ENCODE peak calls at places on chromosomes 11 and 22, in six cellular contexts. One of them, this sample, is unnamed.

GRCh38 chr11:2722955-2723354 is 23.2 kb upstream of the KCNQ1OT1 start:
- DNase-seq in left colon: no peak
- DNase-seq in dermis blood vessel endothelial cell: no peak
- DNase-seq in ovary: no peak
- DNase-seq in HEK293T: no peak
- DNase-seq in stimulated activated CD8-positive, alpha-beta memory T cell treated with anti-CD3 and anti-CD28 coated beads, Interleukin-4, amount 100 ng/mL, for 1 hour: no peak
- DNase-seq in this sample: no peak

GRCh38 chr11:96863520-96863919 is 473.7 kb downstream of the JRKL start:
- DNase-seq in ovary: no peak
- DNase-seq in left colon: no peak
- DNase-seq in dermis blood vessel endothelial cell: no peak
- DNase-seq in HEK293T: no peak
- DNase-seq in stimulated activated CD8-positive, alpha-beta memory T cell treated with anti-CD3 and anti-CD28 coated beads, Interleukin-4, amount 100 ng/mL, for 1 hour: no peak
- DNase-seq in this sample: no peak

GRCh38 chr11:76735218-76735480 is 48.0 kb upstream of the TSKU start:
- DNase-seq in ovary: no peak
- DNase-seq in left colon: no peak
- DNase-seq in dermis blood vessel endothelial cell: no peak
- DNase-seq in stimulated activated CD8-positive, alpha-beta memory T cell treated with anti-CD3 and anti-CD28 coated beads, Interleukin-4, amount 100 ng/mL, for 1 hour: no peak
- DNase-seq in HEK293T: no peak
- DNase-seq in this sample: no peak

GRCh38 chr22:46287873-46288751 is 8.6 kb upstream of the GTSE1 start:
- DNase-seq in HEK293T: no peak
- DNase-seq in stimulated activated CD8-positive, alpha-beta memory T cell treated with anti-CD3 and anti-CD28 coated beads, Interleukin-4, amount 100 ng/mL, for 1 hour: no peak
- DNase-seq in dermis blood vessel endothelial cell: peak; percentile 65
- DNase-seq in ovary: no peak
- DNase-seq in left colon: peak; percentile 62
- DNase-seq in this sample: no peak

GRCh38 chr11:15716550-15716949 is 601.8 kb downstream of the INSC start:
- DNase-seq in ovary: no peak
- DNase-seq in HEK293T: no peak
- DNase-seq in left colon: no peak
- DNase-seq in dermis blood vessel endothelial cell: no peak
- DNase-seq in stimulated activated CD8-positive, alpha-beta memory T cell treated with anti-CD3 and anti-CD28 coated beads, Interleukin-4, amount 100 ng/mL, for 1 hour: no peak
- DNase-seq in this sample: no peak

GRCh38 chr11:19576054-19576453 is 136.6 kb upstream of the NAV2 start:
- DNase-seq in ovary: no peak
- DNase-seq in dermis blood vessel endothelial cell: no peak
- DNase-seq in left colon: no peak
- DNase-seq in stimulated activated CD8-positive, alpha-beta memory T cell treated with anti-CD3 and anti-CD28 coated beads, Interleukin-4, amount 100 ng/mL, for 1 hour: no peak
- DNase-seq in HEK293T: no peak
- DNase-seq in this sample: no peak

GRCh38 chr22:23240639-23241389 is 60.5 kb downstream of the BCR start:
- DNase-seq in HEK293T: peak; percentile 45
- DNase-seq in stimulated activated CD8-positive, alpha-beta memory T cell treated with anti-CD3 and anti-CD28 coated beads, Interleukin-4, amount 100 ng/mL, for 1 hour: no peak
- DNase-seq in ovary: no peak
- DNase-seq in left colon: no peak
- DNase-seq in dermis blood vessel endothelial cell: peak; percentile 81
- DNase-seq in this sample: no peak

GRCh38 chr11:9461760-9462134 is 935 bp downstream of the ZNF143 start:
- DNase-seq in stimulated activated CD8-positive, alpha-beta memory T cell treated with anti-CD3 and anti-CD28 coated beads, Interleukin-4, amount 100 ng/mL, for 1 hour: no peak
- DNase-seq in left colon: no peak
- DNase-seq in ovary: no peak
- DNase-seq in dermis blood vessel endothelial cell: peak; percentile 45
- DNase-seq in HEK293T: no peak
- DNase-seq in this sample: no peak

GRCh38 chr11:76243157-76243556 is 36.9 kb upstream of the WNT11 start:
- DNase-seq in HEK293T: no peak
- DNase-seq in ovary: no peak
- DNase-seq in dermis blood vessel endothelial cell: no peak
- DNase-seq in stimulated activated CD8-positive, alpha-beta memory T cell treated with anti-CD3 and anti-CD28 coated beads, Interleukin-4, amount 100 ng/mL, for 1 hour: no peak
- DNase-seq in left colon: no peak
- DNase-seq in this sample: no peak

GRCh38 chr11:2518112-2518982 is 73.5 kb downstream of the KCNQ1 start:
- DNase-seq in HEK293T: no peak
- DNase-seq in left colon: no peak
- DNase-seq in stimulated activated CD8-positive, alpha-beta memory T cell treated with anti-CD3 and anti-CD28 coated beads, Interleukin-4, amount 100 ng/mL, for 1 hour: no peak
- DNase-seq in dermis blood vessel endothelial cell: no peak
- DNase-seq in ovary: peak; percentile 3
- DNase-seq in this sample: no peak

GRCh38 chr11:74749965-74750296 is 1.3 kb downstream of the RNF169 start:
- DNase-seq in ovary: no peak
- DNase-seq in stimulated activated CD8-positive, alpha-beta memory T cell treated with anti-CD3 and anti-CD28 coated beads, Interleukin-4, amount 100 ng/mL, for 1 hour: no peak
- DNase-seq in HEK293T: no peak
- DNase-seq in dermis blood vessel endothelial cell: no peak
- DNase-seq in left colon: no peak
- DNase-seq in this sample: no peak

GRCh38 chr11:45007011-45007410 is 56.3 kb upstream of the TP53I11 start:
- DNase-seq in left colon: no peak
- DNase-seq in HEK293T: no peak
- DNase-seq in ovary: no peak
- DNase-seq in dermis blood vessel endothelial cell: no peak
- DNase-seq in stimulated activated CD8-positive, alpha-beta memory T cell treated with anti-CD3 and anti-CD28 coated beads, Interleukin-4, amount 100 ng/mL, for 1 hour: no peak
- DNase-seq in this sample: no peak

GRCh38 chr11:36089920-36090319 is 146.1 kb downstream of the LDLRAD3 start:
- DNase-seq in stimulated activated CD8-positive, alpha-beta memory T cell treated with anti-CD3 and anti-CD28 coated beads, Interleukin-4, amount 100 ng/mL, for 1 hour: no peak
- DNase-seq in ovary: no peak
- DNase-seq in left colon: no peak
- DNase-seq in HEK293T: no peak
- DNase-seq in dermis blood vessel endothelial cell: no peak
- DNase-seq in this sample: no peak

GRCh38 chr11:13347901-13348300 is 70.3 kb downstream of the BMAL1 start:
- DNase-seq in dermis blood vessel endothelial cell: no peak
- DNase-seq in left colon: no peak
- DNase-seq in HEK293T: no peak
- DNase-seq in ovary: no peak
- DNase-seq in stimulated activated CD8-positive, alpha-beta memory T cell treated with anti-CD3 and anti-CD28 coated beads, Interleukin-4, amount 100 ng/mL, for 1 hour: no peak
- DNase-seq in this sample: no peak

GRCh38 chr11:42521994-42522393 is 789.8 kb upstream of the API5 start:
- DNase-seq in stimulated activated CD8-positive, alpha-beta memory T cell treated with anti-CD3 and anti-CD28 coated beads, Interleukin-4, amount 100 ng/mL, for 1 hour: no peak
- DNase-seq in dermis blood vessel endothelial cell: no peak
- DNase-seq in left colon: no peak
- DNase-seq in ovary: no peak
- DNase-seq in HEK293T: no peak
- DNase-seq in this sample: no peak

GRCh38 chr11:44505591-44506054 is 59.8 kb upstream of the CD82 start:
- DNase-seq in left colon: no peak
- DNase-seq in ovary: no peak
- DNase-seq in HEK293T: no peak
- DNase-seq in dermis blood vessel endothelial cell: peak; percentile 10
- DNase-seq in stimulated activated CD8-positive, alpha-beta memory T cell treated with anti-CD3 and anti-CD28 coated beads, Interleukin-4, amount 100 ng/mL, for 1 hour: no peak
- DNase-seq in this sample: no peak

GRCh38 chr11:20671856-20672546 is 2.6 kb downstream of the NELL1 start:
- DNase-seq in left colon: no peak
- DNase-seq in ovary: no peak
- DNase-seq in stimulated activated CD8-positive, alpha-beta memory T cell treated with anti-CD3 and anti-CD28 coated beads, Interleukin-4, amount 100 ng/mL, for 1 hour: no peak
- DNase-seq in HEK293T: peak; percentile 49
- DNase-seq in dermis blood vessel endothelial cell: peak; percentile 3
- DNase-seq in this sample: no peak

GRCh38 chr11:15223318-15223717 is 108.6 kb downstream of the INSC start:
- DNase-seq in left colon: no peak
- DNase-seq in ovary: no peak
- DNase-seq in HEK293T: no peak
- DNase-seq in stimulated activated CD8-positive, alpha-beta memory T cell treated with anti-CD3 and anti-CD28 coated beads, Interleukin-4, amount 100 ng/mL, for 1 hour: no peak
- DNase-seq in dermis blood vessel endothelial cell: no peak
- DNase-seq in this sample: no peak

GRCh38 chr22:37907036-37907954 is 1.2 kb downstream of the MICALL1 start:
- DNase-seq in dermis blood vessel endothelial cell: no peak
- DNase-seq in left colon: no peak
- DNase-seq in ovary: no peak
- DNase-seq in HEK293T: no peak
- DNase-seq in stimulated activated CD8-positive, alpha-beta memory T cell treated with anti-CD3 and anti-CD28 coated beads, Interleukin-4, amount 100 ng/mL, for 1 hour: no peak
- DNase-seq in this sample: no peak

GRCh38 chr11:115207916-115208315 is 296.3 kb downstream of the CADM1 start:
- DNase-seq in ovary: no peak
- DNase-seq in dermis blood vessel endothelial cell: no peak
- DNase-seq in stimulated activated CD8-positive, alpha-beta memory T cell treated with anti-CD3 and anti-CD28 coated beads, Interleukin-4, amount 100 ng/mL, for 1 hour: no peak
- DNase-seq in HEK293T: no peak
- DNase-seq in left colon: no peak
- DNase-seq in this sample: no peak

GRCh38 chr22:22103078-22103593 is 120.5 kb upstream of the TOP3B start:
- DNase-seq in ovary: no peak
- DNase-seq in left colon: no peak
- DNase-seq in dermis blood vessel endothelial cell: peak; percentile 23
- DNase-seq in stimulated activated CD8-positive, alpha-beta memory T cell treated with anti-CD3 and anti-CD28 coated beads, Interleukin-4, amount 100 ng/mL, for 1 hour: no peak
- DNase-seq in HEK293T: peak; percentile 63
- DNase-seq in this sample: no peak

GRCh38 chr11:78228467-78228866 is 39.7 kb downstream of the USP35 start:
- DNase-seq in HEK293T: peak; percentile 45
- DNase-seq in dermis blood vessel endothelial cell: peak; percentile 87
- DNase-seq in ovary: no peak
- DNase-seq in left colon: no peak
- DNase-seq in stimulated activated CD8-positive, alpha-beta memory T cell treated with anti-CD3 and anti-CD28 coated beads, Interleukin-4, amount 100 ng/mL, for 1 hour: no peak
- DNase-seq in this sample: no peak

GRCh38 chr11:76670475-76671235 is at the start of gene LRRC32:
- DNase-seq in dermis blood vessel endothelial cell: peak; percentile 83
- DNase-seq in ovary: peak; percentile 61
- DNase-seq in left colon: no peak
- DNase-seq in stimulated activated CD8-positive, alpha-beta memory T cell treated with anti-CD3 and anti-CD28 coated beads, Interleukin-4, amount 100 ng/mL, for 1 hour: no peak
- DNase-seq in HEK293T: peak; percentile 64
- DNase-seq in this sample: no peak

GRCh38 chr11:61587951-61588695 is 7.2 kb upstream of the SYT7 start:
- DNase-seq in left colon: peak; percentile 78
- DNase-seq in ovary: peak; percentile 30
- DNase-seq in HEK293T: peak; percentile 72
- DNase-seq in stimulated activated CD8-positive, alpha-beta memory T cell treated with anti-CD3 and anti-CD28 coated beads, Interleukin-4, amount 100 ng/mL, for 1 hour: peak; percentile 43
- DNase-seq in dermis blood vessel endothelial cell: peak; percentile 25
- DNase-seq in this sample: no peak

GRCh38 chr11:1574256-1575242 is 2.5 kb upstream of the DUSP8 start:
- DNase-seq in dermis blood vessel endothelial cell: peak; percentile 65
- DNase-seq in stimulated activated CD8-positive, alpha-beta memory T cell treated with anti-CD3 and anti-CD28 coated beads, Interleukin-4, amount 100 ng/mL, for 1 hour: no peak
- DNase-seq in HEK293T: peak; percentile 80
- DNase-seq in left colon: peak; percentile 73
- DNase-seq in ovary: peak; percentile 41
- DNase-seq in this sample: peak; percentile 35

This sample was measured in substantia nigra.